ENCODE peak calls at places on chromosomes 7 and 10, in ten cellular contexts. One of them, this sample, is unnamed.

GRCh38 chr10:88245974-88246511 is 337.1 kb downstream of the RNLS start:
- DNase-seq in breast epithelium: no peak
- DNase-seq in heart left ventricle: peak; percentile 35
- DNase-seq in K562: no peak
- DNase-seq in HCT116: no peak
- DNase-seq in GM12892: no peak
- DNase-seq in uterus: peak; percentile 72
- DNase-seq in sigmoid colon: peak; percentile 71
- DNase-seq in H1: no peak
- DNase-seq in GM12891: no peak
- DNase-seq in this sample: no peak

GRCh38 chr10:72250666-72251065 is 23.1 kb upstream of the DDIT4 start:
- DNase-seq in uterus: peak; percentile 77
- DNase-seq in breast epithelium: no peak
- DNase-seq in sigmoid colon: peak; percentile 91
- DNase-seq in H1: no peak
- DNase-seq in HCT116: no peak
- DNase-seq in GM12892: no peak
- DNase-seq in K562: peak; percentile 50
- DNase-seq in heart left ventricle: peak; percentile 76
- DNase-seq in GM12891: no peak
- DNase-seq in this sample: no peak

GRCh38 chr7:133993547-133993946 is 133.6 kb upstream of the LRGUK start:
- DNase-seq in K562: no peak
- DNase-seq in sigmoid colon: no peak
- DNase-seq in GM12891: no peak
- DNase-seq in H1: no peak
- DNase-seq in GM12892: no peak
- DNase-seq in uterus: no peak
- DNase-seq in breast epithelium: no peak
- DNase-seq in HCT116: no peak
- DNase-seq in heart left ventricle: no peak
- DNase-seq in this sample: no peak

GRCh38 chr7:137980308-137980707 is 21.6 kb downstream of the CREB3L2 start:
- DNase-seq in GM12891: no peak
- DNase-seq in heart left ventricle: no peak
- DNase-seq in K562: no peak
- DNase-seq in sigmoid colon: no peak
- DNase-seq in GM12892: no peak
- DNase-seq in uterus: no peak
- DNase-seq in breast epithelium: no peak
- DNase-seq in H1: no peak
- DNase-seq in HCT116: no peak
- DNase-seq in this sample: peak; percentile 53

GRCh38 chr7:50534690-50535290 is 30.4 kb downstream of the DDC start:
- DNase-seq in GM12892: no peak
- DNase-seq in HCT116: peak; percentile 95
- DNase-seq in GM12891: no peak
- DNase-seq in breast epithelium: no peak
- DNase-seq in H1: no peak
- DNase-seq in heart left ventricle: no peak
- DNase-seq in uterus: no peak
- DNase-seq in K562: peak; percentile 93
- DNase-seq in sigmoid colon: no peak
- DNase-seq in this sample: peak; percentile 98

GRCh38 chr7:130845581-130846085 is 111.6 kb upstream of the KLF14 start:
- DNase-seq in uterus: no peak
- DNase-seq in HCT116: peak; percentile 88
- DNase-seq in breast epithelium: no peak
- DNase-seq in GM12891: no peak
- DNase-seq in GM12892: no peak
- DNase-seq in heart left ventricle: no peak
- DNase-seq in sigmoid colon: no peak
- DNase-seq in H1: no peak
- DNase-seq in K562: no peak
- DNase-seq in this sample: no peak

GRCh38 chr10:45246522-45246921 is 68.9 kb downstream of the OR13A1 start:
- DNase-seq in heart left ventricle: no peak
- DNase-seq in sigmoid colon: no peak
- DNase-seq in K562: no peak
- DNase-seq in HCT116: no peak
- DNase-seq in GM12892: no peak
- DNase-seq in H1: no peak
- DNase-seq in breast epithelium: no peak
- DNase-seq in uterus: no peak
- DNase-seq in GM12891: no peak
- DNase-seq in this sample: no peak

GRCh38 chr10:43047288-43047970 is 29.4 kb upstream of the RET start:
- DNase-seq in K562: no peak
- DNase-seq in H1: no peak
- DNase-seq in uterus: peak; percentile 4
- DNase-seq in HCT116: no peak
- DNase-seq in GM12892: no peak
- DNase-seq in heart left ventricle: no peak
- DNase-seq in GM12891: no peak
- DNase-seq in sigmoid colon: peak; percentile 54
- DNase-seq in breast epithelium: peak; percentile 46
- DNase-seq in this sample: no peak

GRCh38 chr10:12484945-12485805 is 135.8 kb downstream of the CAMK1D start:
- DNase-seq in K562: peak; percentile 9
- DNase-seq in GM12892: peak; percentile 41
- DNase-seq in uterus: no peak
- DNase-seq in HCT116: no peak
- DNase-seq in heart left ventricle: peak; percentile 54
- DNase-seq in sigmoid colon: no peak
- DNase-seq in H1: peak; percentile 56
- DNase-seq in GM12891: peak; percentile 42
- DNase-seq in breast epithelium: no peak
- DNase-seq in this sample: peak; percentile 12

GRCh38 chr10:649798-650690 is 39.4 kb downstream of the DIP2C start:
- DNase-seq in H1: no peak
- DNase-seq in GM12892: no peak
- DNase-seq in sigmoid colon: peak; percentile 92
- DNase-seq in breast epithelium: no peak
- DNase-seq in K562: no peak
- DNase-seq in uterus: peak; percentile 72
- DNase-seq in heart left ventricle: no peak
- DNase-seq in HCT116: no peak
- DNase-seq in GM12891: no peak
- DNase-seq in this sample: no peak

GRCh38 chr10:129035052-129035805 is 431.8 kb upstream of the MGMT start:
- DNase-seq in HCT116: no peak
- DNase-seq in breast epithelium: no peak
- DNase-seq in H1: no peak
- DNase-seq in sigmoid colon: no peak
- DNase-seq in heart left ventricle: no peak
- DNase-seq in GM12891: no peak
- DNase-seq in K562: no peak
- DNase-seq in uterus: no peak
- DNase-seq in GM12892: no peak
- DNase-seq in this sample: peak; percentile 9

GRCh38 chr7:101606176-101606923 is 22.7 kb downstream of the MYL10 start:
- DNase-seq in breast epithelium: no peak
- DNase-seq in K562: no peak
- DNase-seq in GM12892: no peak
- DNase-seq in uterus: no peak
- DNase-seq in GM12891: no peak
- DNase-seq in H1: no peak
- DNase-seq in heart left ventricle: no peak
- DNase-seq in sigmoid colon: no peak
- DNase-seq in HCT116: no peak
- DNase-seq in this sample: no peak

GRCh38 chr10:121662945-121663917 is 65.0 kb upstream of the FGFR2 start:
- DNase-seq in sigmoid colon: no peak
- DNase-seq in K562: peak; percentile 33
- DNase-seq in HCT116: peak; percentile 22
- DNase-seq in uterus: no peak
- DNase-seq in breast epithelium: no peak
- DNase-seq in heart left ventricle: no peak
- DNase-seq in GM12892: no peak
- DNase-seq in GM12891: no peak
- DNase-seq in H1: peak; percentile 90
- DNase-seq in this sample: peak; percentile 45

GRCh38 chr10:69290993-69291392 is 12.7 kb downstream of the HK1 start:
- DNase-seq in uterus: no peak
- DNase-seq in K562: no peak
- DNase-seq in sigmoid colon: no peak
- DNase-seq in GM12892: no peak
- DNase-seq in heart left ventricle: no peak
- DNase-seq in breast epithelium: no peak
- DNase-seq in HCT116: no peak
- DNase-seq in H1: no peak
- DNase-seq in GM12891: no peak
- DNase-seq in this sample: no peak

GRCh38 chr7:378551-379455 is 88.8 kb downstream of the FOXL3 start:
- DNase-seq in HCT116: no peak
- DNase-seq in GM12891: no peak
- DNase-seq in sigmoid colon: peak; percentile 68
- DNase-seq in K562: no peak
- DNase-seq in uterus: peak; percentile 14
- DNase-seq in heart left ventricle: peak; percentile 23
- DNase-seq in H1: no peak
- DNase-seq in breast epithelium: no peak
- DNase-seq in GM12892: no peak
- DNase-seq in this sample: no peak
- TF ChIP-seq POLR2A in HCT116: no peak
- TF ChIP-seq POLR2A in GM12891: no peak
- TF ChIP-seq POLR2A in sigmoid colon: no peak
- TF ChIP-seq POLR2A in K562: no peak
- TF ChIP-seq POLR2A in uterus: no peak
- TF ChIP-seq POLR2A in heart left ventricle: no peak
- TF ChIP-seq POLR2A in H1: no peak
- TF ChIP-seq POLR2A in breast epithelium: no peak
- TF ChIP-seq POLR2A in GM12892: no peak
- TF ChIP-seq POLR2A in this sample: no peak

DNA sequence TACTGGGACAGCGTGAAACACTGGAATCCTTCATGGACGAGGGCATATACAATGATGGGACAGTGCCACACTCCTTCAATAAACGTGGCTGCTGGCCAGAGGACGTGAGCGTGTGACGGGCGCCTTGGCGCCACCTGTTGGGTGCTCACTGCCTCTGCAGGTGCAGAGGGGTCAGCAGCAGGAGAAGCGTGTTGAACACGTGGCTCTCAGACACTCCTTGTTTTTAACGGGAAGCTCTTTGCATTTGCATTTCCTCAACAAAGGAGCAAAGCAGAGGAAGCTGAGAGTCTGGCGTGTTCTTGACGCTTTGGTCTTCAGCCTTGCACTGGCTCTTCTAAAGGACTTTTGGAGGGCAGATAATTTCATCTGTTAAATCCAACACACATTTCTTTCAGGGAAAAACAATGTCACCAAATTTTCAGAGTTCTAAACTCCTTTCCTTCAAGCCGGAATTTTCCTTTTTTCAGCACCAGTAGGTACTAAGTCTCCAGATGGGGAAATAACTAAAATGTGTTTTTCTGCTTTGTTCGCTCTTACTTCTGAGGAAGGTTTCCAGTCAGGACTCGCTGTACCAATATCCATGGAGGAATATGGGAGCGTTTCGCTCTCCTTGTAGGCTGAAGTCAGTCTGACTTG is 2.9 kb upstream of the GET4 start:
- DNase-seq in H1: peak; percentile 82
- DNase-seq in K562: peak; percentile 92
- DNase-seq in HCT116: peak; percentile 72
- DNase-seq in sigmoid colon: peak; percentile 95
- DNase-seq in GM12892: peak; percentile 78
- DNase-seq in breast epithelium: peak; percentile 87
- DNase-seq in heart left ventricle: peak; percentile 85
- DNase-seq in GM12891: peak; percentile 80
- DNase-seq in uterus: peak; percentile 86
- DNase-seq in this sample: peak; percentile 91
- TF ChIP-seq POLR2A in H1: peak; percentile 33
- TF ChIP-seq POLR2A in K562: peak; percentile 7
- TF ChIP-seq POLR2A in HCT116: no peak
- TF ChIP-seq POLR2A in sigmoid colon: no peak
- TF ChIP-seq POLR2A in GM12892: no peak
- TF ChIP-seq POLR2A in breast epithelium: no peak
- TF ChIP-seq POLR2A in heart left ventricle: no peak
- TF ChIP-seq POLR2A in GM12891: no peak
- TF ChIP-seq POLR2A in uterus: peak; percentile 9
- TF ChIP-seq POLR2A in this sample: no peak

GRCh38 chr7:4683884-4684565 is 1.9 kb downstream of the FOXK1 start:
- DNase-seq in sigmoid colon: peak; percentile 83
- DNase-seq in breast epithelium: peak; percentile 55
- DNase-seq in heart left ventricle: peak; percentile 68
- DNase-seq in K562: peak; percentile 51
- DNase-seq in HCT116: no peak
- DNase-seq in GM12891: no peak
- DNase-seq in H1: no peak
- DNase-seq in GM12892: no peak
- DNase-seq in uterus: peak; percentile 52
- DNase-seq in this sample: peak; percentile 53

GRCh38 chr7:4681218-4681851 is 760 bp upstream of the FOXK1 start:
- DNase-seq in HCT116: no peak
- DNase-seq in H1: no peak
- DNase-seq in GM12891: no peak
- DNase-seq in heart left ventricle: no peak
- DNase-seq in GM12892: no peak
- DNase-seq in breast epithelium: no peak
- DNase-seq in K562: no peak
- DNase-seq in sigmoid colon: no peak
- DNase-seq in uterus: no peak
- DNase-seq in this sample: peak; percentile 42

GRCh38 chr7:4681922-4682620 is at the start of gene FOXK1:
- DNase-seq in HCT116: no peak
- DNase-seq in GM12891: peak; percentile 84
- DNase-seq in breast epithelium: peak; percentile 78
- DNase-seq in heart left ventricle: peak; percentile 76
- DNase-seq in H1: peak; percentile 80
- DNase-seq in sigmoid colon: peak; percentile 88
- DNase-seq in uterus: peak; percentile 62
- DNase-seq in K562: peak; percentile 83
- DNase-seq in GM12892: peak; percentile 77
- DNase-seq in this sample: peak; percentile 90

GRCh38 chr7:4683043-4683883 is 1.2 kb downstream of the FOXK1 start:
- DNase-seq in sigmoid colon: peak; percentile 74
- DNase-seq in breast epithelium: no peak
- DNase-seq in uterus: peak; percentile 54
- DNase-seq in HCT116: no peak
- DNase-seq in heart left ventricle: no peak
- DNase-seq in H1: no peak
- DNase-seq in GM12891: no peak
- DNase-seq in K562: peak; percentile 63
- DNase-seq in GM12892: no peak
- DNase-seq in this sample: peak; percentile 72

GRCh38 chr7:4682621-4683042 is 537 bp downstream of the FOXK1 start:
- DNase-seq in sigmoid colon: peak; percentile 81
- DNase-seq in GM12892: no peak
- DNase-seq in HCT116: no peak
- DNase-seq in breast epithelium: no peak
- DNase-seq in K562: peak; percentile 76
- DNase-seq in uterus: peak; percentile 53
- DNase-seq in GM12891: no peak
- DNase-seq in H1: peak; percentile 54
- DNase-seq in heart left ventricle: peak; percentile 59
- DNase-seq in this sample: peak; percentile 75
- TF ChIP-seq POLR2A in sigmoid colon: no peak
- TF ChIP-seq POLR2A in GM12892: no peak
- TF ChIP-seq POLR2A in HCT116: no peak
- TF ChIP-seq POLR2A in breast epithelium: no peak
- TF ChIP-seq POLR2A in K562: no peak
- TF ChIP-seq POLR2A in uterus: no peak
- TF ChIP-seq POLR2A in GM12891: no peak
- TF ChIP-seq POLR2A in H1: no peak
- TF ChIP-seq POLR2A in heart left ventricle: no peak
- TF ChIP-seq POLR2A in this sample: no peak

GRCh38 chr10:31929260-31929985 is 792 bp upstream of the ARHGAP12 start:
- DNase-seq in GM12891: no peak
- DNase-seq in K562: peak; percentile 81
- DNase-seq in H1: peak; percentile 75
- DNase-seq in sigmoid colon: peak; percentile 85
- DNase-seq in heart left ventricle: peak; percentile 46
- DNase-seq in HCT116: no peak
- DNase-seq in GM12892: peak; percentile 22
- DNase-seq in breast epithelium: peak; percentile 58
- DNase-seq in uterus: peak; percentile 55
- DNase-seq in this sample: peak; percentile 51
- TF ChIP-seq POLR2A in GM12891: no peak
- TF ChIP-seq POLR2A in K562: peak; percentile 21
- TF ChIP-seq POLR2A in H1: no peak
- TF ChIP-seq POLR2A in sigmoid colon: no peak
- TF ChIP-seq POLR2A in heart left ventricle: no peak
- TF ChIP-seq POLR2A in HCT116: peak; percentile 7
- TF ChIP-seq POLR2A in GM12892: no peak
- TF ChIP-seq POLR2A in breast epithelium: no peak
- TF ChIP-seq POLR2A in uterus: no peak
- TF ChIP-seq POLR2A in this sample: no peak